ENCODE peak calls at places on chromosome 14, in four cellular contexts. U, O, A and N are unnamed samples.

GRCh38 chr14:46054526-46054925 is 597.1 kb downstream of the RPL10L start:
- DNase-seq in U (no peak), O (no peak), A (no peak), N (no peak)

GRCh38 chr14:71720978-71721624 is 211.1 kb upstream of the RGS6 start:
- DNase-seq in U (peak; percentile 71), O (peak; percentile 11), A (peak; percentile 32), N (peak; percentile 53)

GRCh38 chr14:70653662-70654061 is 11.9 kb downstream of the TTC9 start:
- DNase-seq in U (no peak), O (no peak), A (no peak), N (no peak)

GRCh38 chr14:44960146-44960545 is 1.6 kb downstream of the KLHL28 start:
- DNase-seq in U (peak; percentile 6), O (no peak), A (no peak), N (no peak)

GRCh38 chr14:71142375-71143038 is 235.2 kb downstream of the PCNX1 start:
- DNase-seq in U (no peak), O (peak; percentile 63), A (no peak), N (no peak)

GRCh38 chr14:89340200-89340667 is 76.8 kb downstream of the FOXN3 start:
- DNase-seq in U (no peak), O (no peak), A (no peak), N (peak; percentile 76)

GRCh38 chr14:105026789-105027563 is 6.1 kb upstream of the CDCA4 start:
- DNase-seq in U (peak; percentile 85), O (no peak), A (no peak), N (no peak)

GRCh38 chr14:35374273-35374681 is 30.3 kb downstream of the NFKBIA start:
- DNase-seq in U (peak; percentile 96), O (no peak), A (no peak), N (peak; percentile 89)

GRCh38 chr14:105063041-105063440 is 2.2 kb downstream of the GPR132 start:
- DNase-seq in U (no peak), O (no peak), A (no peak), N (no peak)

GRCh38 chr14:92945959-92946846 is 23.3 kb downstream of the CHGA start:
- DNase-seq in U (peak; percentile 91), O (no peak), A (peak; percentile 62), N (no peak)

GRCh38 chr14:92475451-92476187 is 38.0 kb upstream of the RIN3 start:
- DNase-seq in U (no peak), O (no peak), A (no peak), N (peak; percentile 41)

GRCh38 chr14:45089813-45090212 is 5.9 kb downstream of the PRPF39 start:
- DNase-seq in U (no peak), O (no peak), A (no peak), N (no peak)

GRCh38 chr14:99552572-99553216 is 51.3 kb downstream of the CCDC85C start:
- DNase-seq in U (no peak), O (no peak), A (no peak), N (peak; percentile 88)

GRCh38 chr14:91968280-91968679 is 20.8 kb upstream of the FBLN5 start:
- DNase-seq in U (no peak), O (no peak), A (no peak), N (no peak)

GRCh38 chr14:35533357-35534129 is 421 bp upstream of the INSM2 start:
- DNase-seq in U (peak; percentile 73), O (no peak), A (peak; percentile 96), N (peak; percentile 70)

GRCh38 chr14:99234366-99234765 is 37.6 kb downstream of the BCL11B start:
- DNase-seq in U (no peak), O (no peak), A (no peak), N (no peak)

GRCh38 chr14:74302160-74302628 is 540 bp downstream of the ABCD4 start:
- DNase-seq in U (peak; percentile 51), O (peak; percentile 25), A (peak; percentile 67), N (peak; percentile 58)

GRCh38 chr14:52227559-52228222 is 39.8 kb upstream of the PTGDR start:
- DNase-seq in U (no peak), O (no peak), A (no peak), N (no peak)

GRCh38 chr14:22089940-22090339 is 416.3 kb upstream of the OR4E1 start:
- DNase-seq in U (no peak), O (no peak), A (no peak), N (no peak)

GRCh38 chr14:22088614-22089359 is 415.2 kb upstream of the OR4E1 start:
- DNase-seq in U (no peak), O (no peak), A (no peak), N (no peak)

GRCh38 chr14:22081352-22081751 is 407.7 kb upstream of the OR4E1 start:
- DNase-seq in U (no peak), O (no peak), A (no peak), N (no peak)

GRCh38 chr14:22086149-22086548 is 412.5 kb upstream of the OR4E1 start:
- DNase-seq in U (no peak), O (no peak), A (no peak), N (no peak)

GRCh38 chr14:22084393-22085281 is 411.0 kb upstream of the OR4E1 start:
- DNase-seq in U (peak; percentile 71), O (peak; percentile 8), A (peak; percentile 27), N (peak; percentile 76)
- TF ChIP-seq PBX3 in U (no peak), O (no peak), A (no peak), N (no peak)

DNA sequence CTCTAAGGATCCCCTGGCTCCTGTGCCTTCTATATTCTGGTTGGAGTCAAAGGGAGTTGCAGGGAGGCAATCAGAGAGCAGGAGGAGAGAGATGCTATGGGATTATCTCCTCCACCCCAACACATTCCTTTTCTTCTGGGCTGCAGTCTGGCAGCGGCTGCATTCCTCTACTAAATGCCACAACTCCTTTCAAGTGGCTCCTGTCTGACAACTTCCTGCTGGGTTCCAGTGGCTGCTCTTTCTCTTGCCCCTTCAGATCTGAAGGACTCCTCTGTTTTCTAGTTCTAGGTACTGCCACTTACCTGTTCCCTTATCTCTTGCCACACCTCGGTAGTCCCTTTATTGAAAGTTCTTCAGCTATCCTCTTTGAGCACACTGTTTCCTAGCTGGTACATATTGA is 425.0 kb downstream of the SNAPC1 start:
- DNase-seq in U (no peak), O (no peak), A (no peak), N (no peak)
- TF ChIP-seq PBX3 in U (no peak), O (no peak), A (no peak), N (no peak)

DNA sequence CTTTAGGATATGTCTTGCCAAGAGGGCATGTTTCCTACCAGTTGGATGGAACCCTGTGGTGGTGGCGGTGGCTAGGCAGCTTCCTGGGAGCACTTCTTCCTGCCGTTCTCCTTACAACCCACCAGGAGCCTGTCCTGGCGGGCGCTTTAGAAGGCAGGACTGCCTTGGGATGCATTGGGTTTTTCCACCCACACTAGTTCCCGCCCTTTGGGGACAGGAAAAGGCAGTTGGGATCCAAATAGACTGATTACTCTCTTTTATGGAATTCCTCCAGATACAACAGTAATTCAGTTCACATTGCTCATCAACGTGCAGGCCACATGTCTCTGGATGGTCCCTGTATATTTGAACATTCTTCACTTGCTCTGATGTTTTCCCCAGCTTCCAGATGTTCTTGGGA is 305.7 kb upstream of the SSTR1 start:
- DNase-seq in U (no peak), O (no peak), A (no peak), N (no peak)
- TF ChIP-seq PBX3 in U (no peak), O (no peak), A (no peak), N (no peak)

GRCh38 chr14:73166399-73166798 is 30.1 kb downstream of the PSEN1 start:
- DNase-seq in U (no peak), O (no peak), A (no peak), N (no peak)

GRCh38 chr14:73170686-73171085 is 34.4 kb downstream of the PSEN1 start:
- DNase-seq in U (no peak), O (no peak), A (no peak), N (no peak)

GRCh38 chr14:73168691-73169090 is 32.4 kb downstream of the PSEN1 start:
- DNase-seq in U (no peak), O (no peak), A (no peak), N (no peak)

GRCh38 chr14:73168274-73168673 is 32.0 kb downstream of the PSEN1 start:
- DNase-seq in U (no peak), O (no peak), A (no peak), N (no peak)

GRCh38 chr14:73167727-73168126 is 31.4 kb downstream of the PSEN1 start:
- DNase-seq in U (no peak), O (no peak), A (no peak), N (no peak)
- TF ChIP-seq PBX3 in U (no peak), O (no peak), A (no peak), N (no peak)

DNA sequence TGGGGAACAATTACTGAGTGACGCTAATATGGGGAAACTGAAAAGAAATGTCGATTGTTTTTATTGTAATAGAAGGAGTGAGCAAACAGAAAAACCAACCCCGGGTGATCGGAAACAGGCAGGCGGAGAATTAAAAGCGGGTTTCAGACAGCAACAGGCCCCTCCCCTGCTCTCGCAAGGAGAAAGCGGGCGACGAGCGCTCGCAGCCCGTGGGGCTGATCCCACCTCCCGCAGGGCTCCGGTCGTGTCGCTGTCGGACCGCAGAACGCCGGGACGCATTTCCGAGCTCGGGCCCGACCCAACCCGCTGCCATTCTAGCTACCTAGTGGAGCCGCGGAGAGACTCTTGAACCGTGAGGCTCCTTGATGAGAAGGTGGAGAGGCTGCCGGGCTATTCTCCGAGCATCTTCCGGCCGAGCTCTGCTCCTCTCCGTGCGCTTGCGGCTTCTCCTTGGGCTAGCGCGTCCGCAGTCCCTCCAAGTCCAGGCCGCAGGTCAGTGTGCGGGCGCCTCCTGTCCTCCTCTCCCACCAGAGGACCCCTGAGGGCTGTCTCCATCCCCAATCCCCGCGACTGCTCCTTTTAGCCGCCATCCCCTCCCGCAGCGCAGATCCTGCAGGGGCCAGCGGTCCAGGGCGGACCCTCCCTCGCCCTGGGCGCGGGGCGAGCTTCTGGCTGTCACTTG is 4.1 kb upstream of the PAX9 start:
- DNase-seq in U (no peak), O (no peak), A (peak; percentile 41), N (no peak)
- TF ChIP-seq PBX3 in U (no peak), O (no peak), A (no peak), N (no peak)

GRCh38 chr14:90900712-90901111 is 84.5 kb upstream of the TTC7B start:
- DNase-seq in U (no peak), O (no peak), A (no peak), N (no peak)
- TF ChIP-seq PBX3 in U (no peak), O (no peak), A (no peak), N (no peak)